ENCODE peak calls at places on chromosome 12, in four cellular contexts. Y is cardiac muscle cell; N is Peyer's patch; G is CD8-positive, alpha-beta memory T cell. S is an unnamed sample. For H3K27me3 and H3K4me1, the result is how much of the 10 kb centered on the place peaks cover.

GRCh38 chr12:89350661-89351488 is 1.4 kb downstream of the DUSP6 start:
- DNase-seq in G (no peak), N (peak), Y (peak), S (no peak)

GRCh38 chr12:83015390-83016225 is 328.9 kb downstream of the TMTC2 start:
- DNase-seq in N (no peak), G (no peak), Y (no peak), S (peak)

GRCh38 chr12:94078138-94078723 is 70.1 kb upstream of the PLXNC1 start:
- DNase-seq in N (no peak), G (no peak), Y (no peak), S (peak)

GRCh38 chr12:28378749-28379148 is 188.5 kb downstream of the CCDC91 start:
- DNase-seq in N (no peak), Y (no peak), G (no peak), S (no peak)

GRCh38 chr12:65875635-65876034 is 51.4 kb downstream of the HMGA2 start:
- DNase-seq in G (no peak), Y (peak), N (no peak), S (no peak)

GRCh38 chr12:98743362-98743953 is 98.4 kb downstream of the APAF1 start:
- DNase-seq in Y (peak), N (no peak), G (no peak), S (peak)

GRCh38 chr12:52494518-52494917 is 1.5 kb upstream of the KRT6A start:
- DNase-seq in G (no peak), Y (no peak), N (no peak), S (no peak)

GRCh38 chr12:115640929-115641328 is 636.6 kb downstream of the MED13L start:
- DNase-seq in G (no peak), N (no peak), Y (no peak), S (no peak)

GRCh38 chr12:50166776-50167025 is 468 bp downstream of the CERS5 start:
- DNase-seq in N (no peak), Y (no peak), G (peak), S (peak)

GRCh38 chr12:119630962-119631550 is 36.9 kb upstream of the PRKAB1 start:
- DNase-seq in G (no peak), Y (no peak), N (no peak), S (no peak)

GRCh38 chr12:180445-180844 is 33.5 kb downstream of the SLC6A12 start:
- DNase-seq in Y (no peak), G (no peak), N (no peak), S (no peak)

GRCh38 chr12:121562484-121562883 is 18.3 kb downstream of the KDM2B start:
- DNase-seq in Y (no peak), N (no peak), G (no peak), S (no peak)

GRCh38 chr12:65171870-65172269 is 2.5 kb downstream of the LEMD3 start:
- DNase-seq in G (no peak), Y (no peak), N (no peak), S (peak)

GRCh38 chr12:47155457-47156166 is 75.9 kb upstream of the AMIGO2 start:
- DNase-seq in N (no peak), Y (no peak), G (no peak), S (no peak)

GRCh38 chr12:114732426-114733030 is 48.6 kb upstream of the TBX3 start:
- DNase-seq in G (no peak), Y (no peak), N (no peak), S (no peak)

GRCh38 chr12:116839287-116839830 is 41.9 kb downstream of the HRK start:
- DNase-seq in N (no peak), G (no peak), Y (no peak), S (no peak)

GRCh38 chr12:44874981-44875416 is 1.1 kb downstream of the NELL2 start:
- DNase-seq in G (peak), Y (no peak), N (peak), S (peak)

GRCh38 chr12:13374783-13375182 is 178.3 kb downstream of the EMP1 start:
- DNase-seq in G (no peak), Y (no peak), N (no peak), S (no peak)

GRCh38 chr12:104873374-104873773 is 84.7 kb downstream of the SLC41A2 start:
- DNase-seq in Y (no peak), N (no peak), G (no peak), S (no peak)

GRCh38 chr12:15180325-15180724 is 40.9 kb downstream of the RERG start:
- DNase-seq in Y (no peak), G (no peak), N (no peak), S (no peak)

GRCh38 chr12:88237954-88238353 is 95.8 kb downstream of the TMTC3 start:
- DNase-seq in Y (no peak), G (no peak), N (no peak), S (no peak)

GRCh38 chr12:67698711-67699603 is 50.4 kb downstream of the DYRK2 start:
- DNase-seq in Y (no peak), G (no peak), N (no peak), S (peak)

GRCh38 chr12:67695974-67696373 is 47.4 kb downstream of the DYRK2 start:
- DNase-seq in N (no peak), G (no peak), Y (no peak), S (no peak)

GRCh38 chr12:67693895-67694294 is 45.4 kb downstream of the DYRK2 start:
- DNase-seq in N (no peak), G (no peak), Y (no peak), S (no peak)

GRCh38 chr12:67697981-67698380 is 49.4 kb downstream of the DYRK2 start:
- DNase-seq in N (no peak), Y (no peak), G (no peak), S (no peak)

DNA sequence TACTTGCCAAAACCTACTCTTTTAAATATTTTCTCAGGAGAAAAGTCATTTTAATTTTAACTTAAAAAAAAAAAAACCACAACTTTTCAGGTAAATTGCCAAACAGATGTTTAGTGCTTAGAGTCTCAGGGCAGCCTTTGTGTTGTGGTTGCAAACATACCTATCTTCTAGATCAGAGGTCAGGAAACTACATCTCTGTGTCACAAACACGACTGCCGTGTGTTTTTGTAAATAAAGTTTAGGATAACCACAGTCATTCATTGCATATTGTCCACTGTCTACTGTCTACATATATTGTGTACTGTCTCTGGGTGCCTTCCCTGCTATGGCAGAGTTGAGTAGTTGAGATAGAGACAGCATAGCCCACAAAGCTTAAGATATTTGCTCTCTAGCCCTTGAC is 48.9 kb downstream of the DYRK2 start:
- DNase-seq in N (no peak), Y (no peak), G (no peak), S (peak)
- H3K27me3 ChIP-seq in N (under half), Y (under half), G (under half), S (under half)

DNA sequence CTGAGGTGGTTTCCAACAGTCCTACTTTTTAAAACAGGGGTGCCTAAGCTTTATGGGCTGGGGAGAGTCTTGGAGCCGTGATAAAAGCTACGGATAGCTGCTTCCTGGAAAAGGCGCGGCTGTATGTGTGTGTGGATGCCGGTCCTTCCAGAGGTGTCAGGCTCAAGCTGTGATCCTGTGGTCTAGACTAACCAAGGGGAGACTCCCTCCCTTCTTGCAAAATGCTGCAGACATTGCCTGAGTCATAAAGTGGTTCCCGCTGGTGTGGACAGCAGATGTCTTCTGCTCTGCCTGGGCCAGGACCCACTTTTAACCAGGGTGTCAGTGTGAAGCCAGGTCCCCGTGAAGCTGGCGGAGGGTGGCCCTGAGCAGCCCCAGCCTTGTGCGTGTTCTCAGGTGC is 37.8 kb downstream of the CCDC92 start:
- DNase-seq in N (no peak), G (no peak), Y (no peak), S (no peak)
- H3K4me1 ChIP-seq in N (under half), G (under half), Y (under half), S (under half)

GRCh38 chr12:62258231-62258630 is 2.0 kb upstream of the USP15 start:
- DNase-seq in N (no peak), G (no peak), Y (no peak), S (no peak)
- H3K27ac ChIP-seq in N (no peak), G (no peak), Y (no peak), S (peak)

GRCh38 chr12:53744730-53745129 is 7.0 kb downstream of the CISTR start:
- DNase-seq in G (no peak), Y (no peak), N (no peak), S (no peak)

GRCh38 chr12:53743277-53744129 is 8.3 kb downstream of the CISTR start:
- DNase-seq in N (peak), G (peak), Y (peak), S (peak)

GRCh38 chr12:53746592-53747491 is 4.9 kb downstream of the CISTR start:
- DNase-seq in G (peak), Y (peak), N (peak), S (peak)

GRCh38 chr12:53740130-53740491 is 11.7 kb downstream of the CISTR start:
- DNase-seq in N (no peak), Y (no peak), G (no peak), S (no peak)

GRCh38 chr12:53744130-53744441 is 7.7 kb downstream of the CISTR start:
- DNase-seq in G (no peak), Y (no peak), N (no peak), S (no peak)
- H3K27me3 ChIP-seq in G (half or more), Y (half or more), N (under half), S (half or more)

GRCh38 chr12:48788522-48788851 is 402 bp downstream of the ADCY6 start:
- DNase-seq in Y (no peak), N (no peak), G (no peak), S (no peak)
- H3K4me1 ChIP-seq in Y (under half), N (under half), G (under half), S (under half)

DNA sequence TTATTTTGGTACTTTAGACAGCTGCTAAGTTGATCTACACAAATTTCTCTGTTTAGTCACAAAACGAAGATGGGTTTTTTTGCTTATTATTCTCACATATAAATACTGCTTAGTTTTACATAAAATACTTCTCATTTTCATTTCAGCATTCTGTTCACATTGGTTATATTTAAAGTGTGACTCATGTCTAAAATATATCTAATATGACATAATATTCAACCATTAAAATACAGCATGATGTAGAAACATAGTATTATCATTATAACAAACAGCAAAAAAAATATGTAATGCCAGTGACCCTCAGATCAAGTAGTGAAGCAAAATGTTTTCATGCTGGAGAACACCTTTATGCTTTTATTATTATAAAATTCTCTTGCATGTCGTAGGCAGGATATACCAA is 63.7 kb downstream of the SH2B3 start:
- DNase-seq in Y (no peak), G (no peak), N (no peak), S (no peak)
- H3K27ac ChIP-seq in Y (no peak), G (no peak), N (no peak), S (no peak)

DNA sequence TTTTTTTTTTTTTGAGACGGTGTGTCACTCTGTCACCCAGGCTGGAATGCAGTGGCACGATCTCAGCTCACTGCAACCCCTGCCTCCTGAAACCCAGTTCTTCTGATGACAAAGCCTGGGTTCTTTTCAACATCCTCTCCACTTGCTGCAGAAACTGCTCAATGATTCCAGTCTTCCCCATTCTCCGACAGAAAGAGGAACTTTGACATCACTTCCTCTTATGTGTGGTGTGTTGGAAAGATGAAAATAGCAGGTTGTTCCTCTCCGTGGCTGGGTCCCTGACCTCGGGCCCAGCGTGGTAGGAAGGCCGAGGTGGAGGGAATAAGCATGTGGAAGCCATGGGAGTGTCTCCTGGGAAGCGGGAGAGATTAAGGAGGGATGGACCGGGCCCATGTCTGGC is 198.3 kb downstream of the PHETA1 start:
- DNase-seq in G (no peak), Y (no peak), N (no peak), S (no peak)
- H3K27me3 ChIP-seq in G (under half), Y (under half), N (under half), S (under half)

DNA sequence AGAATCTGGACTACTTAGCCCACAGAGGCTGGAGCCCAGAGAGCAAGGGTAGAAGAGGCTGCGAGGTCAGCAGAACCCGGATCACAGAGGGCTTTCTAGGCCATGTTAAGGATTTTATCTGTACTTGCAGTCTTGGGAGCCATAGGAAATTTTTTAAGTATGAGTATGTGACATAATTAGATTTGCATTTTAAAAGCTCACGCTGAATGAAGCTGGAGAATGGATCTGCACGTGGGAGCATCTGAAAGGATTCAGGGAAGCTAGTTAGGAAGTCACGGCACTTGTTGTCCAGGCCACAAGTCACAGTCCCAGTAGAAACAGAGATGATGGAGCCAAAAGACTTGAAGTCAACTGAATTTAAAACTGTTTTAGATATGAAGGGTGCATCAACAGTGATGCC is 14.1 kb downstream of the CORO1C start:
- DNase-seq in N (no peak), G (no peak), Y (no peak), S (no peak)
- H3K4me1 ChIP-seq in N (under half), G (under half), Y (under half), S (under half)

GRCh38 chr12:11795910-11796459 is 146.5 kb downstream of the ETV6 start:
- DNase-seq in N (no peak), Y (peak), G (no peak), S (no peak)

GRCh38 chr12:11801643-11802042 is 152.2 kb downstream of the ETV6 start:
- DNase-seq in Y (no peak), N (no peak), G (no peak), S (no peak)

GRCh38 chr12:11797317-11797913 is 147.9 kb downstream of the ETV6 start:
- DNase-seq in G (no peak), Y (no peak), N (no peak), S (no peak)

GRCh38 chr12:11797993-11798720 is 148.7 kb downstream of the ETV6 start:
- DNase-seq in G (no peak), Y (no peak), N (no peak), S (no peak)

DNA sequence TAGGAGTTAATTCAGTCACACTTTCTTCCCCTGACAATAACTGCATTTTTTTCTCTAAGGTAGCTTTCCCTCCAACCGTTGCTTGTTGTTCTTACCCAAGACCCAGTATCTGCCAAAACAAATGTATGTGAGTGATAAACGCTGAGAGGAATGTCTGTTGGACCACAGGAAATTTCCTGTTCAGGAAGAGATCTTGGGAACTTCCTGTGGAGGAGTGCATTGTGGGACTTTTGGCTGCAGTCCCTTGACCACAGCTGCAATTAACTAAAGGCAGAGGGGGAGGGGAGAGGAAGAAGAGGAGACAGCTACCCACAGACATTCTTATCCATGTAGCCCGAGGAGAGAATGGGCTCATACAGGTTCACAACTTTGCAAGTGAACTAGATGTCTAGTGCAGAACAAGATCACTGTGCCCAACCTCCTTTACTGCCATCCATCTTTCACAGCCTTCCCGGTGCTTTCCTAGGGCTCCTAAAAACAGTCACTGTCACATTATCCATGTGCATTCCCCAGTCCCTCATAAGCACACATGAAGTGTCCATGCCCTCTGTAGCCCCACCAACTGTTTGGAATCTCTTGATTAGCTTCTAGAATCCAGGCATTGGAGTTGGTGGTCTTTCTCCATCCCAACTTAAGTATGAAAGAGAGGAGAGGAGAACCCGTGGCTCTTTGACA is 149.5 kb downstream of the ETV6 start:
- DNase-seq in N (no peak), Y (no peak), G (no peak), S (no peak)
- H3K27ac ChIP-seq in N (no peak), Y (no peak), G (no peak), S (no peak)

GRCh38 chr12:132313182-132313581 is 16.2 kb downstream of the GALNT9 start:
- DNase-seq in G (no peak), Y (no peak), N (no peak), S (no peak)
- H3K27me3 ChIP-seq in G (under half), Y (under half), N (under half), S (under half)

S was measured in CD4-positive, CD25-positive, alpha-beta regulatory T cell.